ENCODE peak calls at places on chromosomes 5 and 9, in six cellular contexts. Q is T-helper 1 cell, X is fibroblast of villous mesenchyme, V is fibroblast of gingiva, M is NCI-H1092 treated with DMSO at 0.1 percent for 48 hours, F is NCI-H460. N is an unnamed sample.

GRCh38 chr5:80656425-80656824 is 1.6 kb upstream of the DHFR start:
- DNase-seq in F (no peak), Q (no peak), M (no peak), X (no peak), V (no peak), N (no peak)

GRCh38 chr9:108474356-108474755 is 381.4 kb downstream of the ACTL7B start:
- DNase-seq in F (no peak), X (no peak), M (no peak), Q (no peak), V (no peak), N (no peak)

GRCh38 chr9:117073539-117074336 is 341.1 kb downstream of the ASTN2 start:
- DNase-seq in Q (no peak), F (peak; percentile 53), V (no peak), X (no peak), M (peak; percentile 10), N (peak; percentile 34)

GRCh38 chr9:132946624-132947295 is 2.3 kb upstream of the TSC1 start:
- DNase-seq in X (peak; percentile 34), V (no peak), Q (no peak), F (no peak), M (no peak), N (no peak)

GRCh38 chr5:58939664-58940063 is 356.8 kb downstream of the RAB3C start:
- DNase-seq in Q (no peak), F (no peak), V (no peak), X (no peak), M (no peak), N (no peak)

GRCh38 chr9:116979461-116979860 is 292.4 kb downstream of the TRIM32 start:
- DNase-seq in V (no peak), M (no peak), Q (no peak), X (no peak), F (no peak), N (no peak)

GRCh38 chr5:67010684-67011409 is 185.8 kb downstream of the CD180 start:
- DNase-seq in F (no peak), Q (no peak), X (no peak), V (no peak), M (peak; percentile 20), N (no peak)

GRCh38 chr9:5800969-5801738 is 31.8 kb downstream of the ERMP1 start:
- DNase-seq in M (peak; percentile 2), V (no peak), Q (no peak), X (no peak), F (no peak), N (no peak)

GRCh38 chr9:69346596-69347390 is 21.8 kb downstream of the ENTREP1 start:
- DNase-seq in X (no peak), Q (no peak), V (no peak), M (no peak), F (no peak), N (no peak)

GRCh38 chr5:64330728-64331231 is 165.1 kb downstream of the RNF180 start:
- DNase-seq in X (no peak), F (no peak), V (no peak), Q (no peak), M (no peak), N (no peak)

GRCh38 chr9:135130266-135130976 is 43.0 kb downstream of the OLFM1 start:
- DNase-seq in V (no peak), X (no peak), M (no peak), Q (no peak), F (peak; percentile 67), N (no peak)

GRCh38 chr5:36730537-36731216 is 124.3 kb downstream of the SLC1A3 start:
- DNase-seq in F (no peak), M (no peak), V (no peak), X (no peak), Q (no peak), N (no peak)

GRCh38 chr5:72125931-72126620 is 18.8 kb downstream of the MAP1B start:
- DNase-seq in F (no peak), Q (no peak), X (peak; percentile 43), V (peak; percentile 31), M (no peak), N (no peak)

GRCh38 chr5:946720-947625 is 54.3 kb downstream of the TRIP13 start:
- DNase-seq in M (no peak), Q (no peak), F (no peak), V (no peak), X (no peak), N (no peak)

GRCh38 chr9:128892223-128892892 is 10.4 kb downstream of the LRRC8A start:
- DNase-seq in V (peak; percentile 96), F (peak; percentile 34), X (peak; percentile 94), M (no peak), Q (no peak), N (no peak)

GRCh38 chr5:99900302-99900811 is 634.8 kb upstream of the FAM174A start:
- DNase-seq in M (no peak), V (no peak), X (peak; percentile 6), Q (no peak), F (peak; percentile 21), N (no peak)

GRCh38 chr9:133967024-133967741 is 24.9 kb downstream of the VAV2 start:
- DNase-seq in X (peak; percentile 82), V (no peak), Q (no peak), M (no peak), F (no peak), N (no peak)

GRCh38 chr5:176687247-176687646 is 40.0 kb downstream of the TSPAN17 start:
- DNase-seq in V (no peak), F (no peak), X (no peak), M (no peak), Q (no peak), N (no peak)

GRCh38 chr9:102205251-102205650 is 466.8 kb upstream of the GRIN3A start:
- DNase-seq in Q (no peak), X (no peak), M (no peak), F (no peak), V (no peak), N (no peak)

GRCh38 chr9:136239135-136239962 is 6.3 kb downstream of the QSOX2 start:
- DNase-seq in V (no peak), X (no peak), Q (no peak), M (peak; percentile 94), F (no peak), N (no peak)

N was measured in neural crest cell.